ENCODE peak calls at places on chromosomes 6 and 20, in four cellular contexts. One of them, this sample, is unnamed. For H3K36me3, the result is how much of the 10 kb centered on the place peaks cover.

GRCh38 chr20:3595541-3595940 is 67.7 kb downstream of the GFRA4 start:
- DNase-seq in H1: no peak
- DNase-seq in HepG2: no peak
- DNase-seq in K562: no peak
- DNase-seq in this sample: no peak

GRCh38 chr6:106539931-106540330 is 89.4 kb downstream of the RTN4IP1 start:
- DNase-seq in H1: no peak
- DNase-seq in HepG2: no peak
- DNase-seq in K562: no peak
- DNase-seq in this sample: no peak

GRCh38 chr6:111730835-111731234 is 125.2 kb upstream of the TRAF3IP2 start:
- DNase-seq in H1: no peak
- DNase-seq in HepG2: no peak
- DNase-seq in K562: no peak
- DNase-seq in this sample: no peak

GRCh38 chr20:56328861-56329260 is 29.9 kb upstream of the FAM210B start:
- DNase-seq in H1: no peak
- DNase-seq in HepG2: peak
- DNase-seq in K562: no peak
- DNase-seq in this sample: no peak

GRCh38 chr6:23272536-23272935 is 703.2 kb downstream of the HDGFL1 start:
- DNase-seq in H1: no peak
- DNase-seq in HepG2: no peak
- DNase-seq in K562: no peak
- DNase-seq in this sample: no peak

GRCh38 chr20:62977613-62978558 is 25.4 kb downstream of the SLC17A9 start:
- DNase-seq in H1: no peak
- DNase-seq in HepG2: no peak
- DNase-seq in K562: peak
- DNase-seq in this sample: peak

GRCh38 chr6:118649918-118650499 is 1.4 kb downstream of the CEP85L start:
- DNase-seq in H1: no peak
- DNase-seq in HepG2: no peak
- DNase-seq in K562: no peak
- DNase-seq in this sample: no peak

GRCh38 chr6:86030875-86031274 is 388.2 kb upstream of the SYNCRIP start:
- DNase-seq in H1: no peak
- DNase-seq in HepG2: peak
- DNase-seq in K562: no peak
- DNase-seq in this sample: no peak

GRCh38 chr6:41278699-41279405 is 7.6 kb downstream of the TREM1 start:
- DNase-seq in H1: peak
- DNase-seq in HepG2: peak
- DNase-seq in K562: peak
- DNase-seq in this sample: peak

GRCh38 chr20:45987108-45987780 is 15.2 kb upstream of the ZNF335 start:
- DNase-seq in H1: no peak
- DNase-seq in HepG2: peak
- DNase-seq in K562: peak
- DNase-seq in this sample: peak

GRCh38 chr6:130161627-130162404 is 60.9 kb downstream of the SAMD3 start:
- DNase-seq in H1: no peak
- DNase-seq in HepG2: no peak
- DNase-seq in K562: no peak
- DNase-seq in this sample: no peak

GRCh38 chr6:123393333-123393732 is 243.4 kb downstream of the TRDN start:
- DNase-seq in H1: no peak
- DNase-seq in HepG2: peak
- DNase-seq in K562: no peak
- DNase-seq in this sample: no peak

GRCh38 chr6:82178759-82179112 is 68.8 kb downstream of the IBTK start:
- DNase-seq in H1: no peak
- DNase-seq in HepG2: no peak
- DNase-seq in K562: no peak
- DNase-seq in this sample: no peak

GRCh38 chr6:77450924-77451323 is 12.4 kb downstream of the HTR1B start:
- DNase-seq in H1: no peak
- DNase-seq in HepG2: no peak
- DNase-seq in K562: no peak
- DNase-seq in this sample: no peak

GRCh38 chr20:41316009-41316408 is 1.5 kb downstream of the ZHX3 start:
- DNase-seq in H1: no peak
- DNase-seq in HepG2: peak
- DNase-seq in K562: no peak
- DNase-seq in this sample: no peak

GRCh38 chr6:12957321-12958051 is 240.9 kb downstream of the PHACTR1 start:
- DNase-seq in H1: no peak
- DNase-seq in HepG2: no peak
- DNase-seq in K562: no peak
- DNase-seq in this sample: no peak

GRCh38 chr6:127586372-127586771 is 9.4 kb downstream of the C6orf58 start:
- DNase-seq in H1: no peak
- DNase-seq in HepG2: peak
- DNase-seq in K562: no peak
- DNase-seq in this sample: peak

GRCh38 chr6:44470106-44470446 is 82.6 kb downstream of the CDC5L start:
- DNase-seq in H1: no peak
- DNase-seq in HepG2: no peak
- DNase-seq in K562: no peak
- DNase-seq in this sample: no peak

GRCh38 chr6:139904158-139904533 is 529.7 kb upstream of the CITED2 start:
- DNase-seq in H1: no peak
- DNase-seq in HepG2: no peak
- DNase-seq in K562: no peak
- DNase-seq in this sample: no peak

GRCh38 chr6:8939615-8940014 is 504.3 kb upstream of the SLC35B3 start:
- DNase-seq in H1: no peak
- DNase-seq in HepG2: peak
- DNase-seq in K562: no peak
- DNase-seq in this sample: peak

GRCh38 chr6:68651018-68651985 is 16.2 kb downstream of the ADGRB3 start:
- DNase-seq in H1: no peak
- DNase-seq in HepG2: no peak
- DNase-seq in K562: no peak
- DNase-seq in this sample: no peak

GRCh38 chr6:28003059-28003458 is 46.0 kb downstream of the OR2B6 start:
- DNase-seq in H1: no peak
- DNase-seq in HepG2: no peak
- DNase-seq in K562: no peak
- DNase-seq in this sample: no peak

GRCh38 chr20:62356143-62356947 is 10.8 kb downstream of the LAMA5 start:
- DNase-seq in H1: no peak
- DNase-seq in HepG2: no peak
- DNase-seq in K562: no peak
- DNase-seq in this sample: no peak

GRCh38 chr20:4090756-4091331 is 75.5 kb upstream of the RNF24 start:
- DNase-seq in H1: no peak
- DNase-seq in HepG2: peak
- DNase-seq in K562: peak
- DNase-seq in this sample: no peak

GRCh38 chr20:16771204-16771603 is 23.0 kb downstream of the OTOR start:
- DNase-seq in H1: no peak
- DNase-seq in HepG2: no peak
- DNase-seq in K562: no peak
- DNase-seq in this sample: no peak

DNA sequence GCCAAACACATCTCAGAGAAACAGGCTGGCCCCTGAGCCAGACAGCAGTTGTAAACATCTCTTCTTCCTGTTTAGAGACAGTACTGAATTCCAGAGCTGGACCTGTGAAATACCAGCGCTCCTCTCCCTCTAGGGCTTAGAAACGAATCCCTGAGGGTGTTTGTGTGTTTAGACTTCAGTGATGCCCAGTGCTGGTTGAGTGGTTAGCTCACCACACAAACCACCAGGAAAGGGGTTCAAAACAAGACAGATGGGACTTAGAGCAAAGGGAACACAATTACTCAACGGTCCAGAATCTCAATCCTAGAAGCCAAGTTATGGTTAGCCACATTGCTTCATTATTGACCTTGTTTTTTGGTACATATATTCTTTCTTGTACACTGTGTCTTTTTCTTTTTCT is 108.7 kb upstream of the TMEM170B start:
- DNase-seq in H1: no peak
- DNase-seq in HepG2: peak
- DNase-seq in K562: no peak
- DNase-seq in this sample: no peak
- TF ChIP-seq YY1 in H1: no peak
- TF ChIP-seq YY1 in HepG2: no peak
- TF ChIP-seq YY1 in K562: no peak
- TF ChIP-seq YY1 in this sample: no peak

GRCh38 chr6:144379356-144379755 is 94.2 kb downstream of the UTRN start:
- DNase-seq in H1: no peak
- DNase-seq in HepG2: no peak
- DNase-seq in K562: no peak
- DNase-seq in this sample: no peak

GRCh38 chr6:144383336-144383735 is 98.2 kb downstream of the UTRN start:
- DNase-seq in H1: no peak
- DNase-seq in HepG2: no peak
- DNase-seq in K562: no peak
- DNase-seq in this sample: no peak

GRCh38 chr6:144377586-144377985 is 92.5 kb downstream of the UTRN start:
- DNase-seq in H1: no peak
- DNase-seq in HepG2: no peak
- DNase-seq in K562: no peak
- DNase-seq in this sample: no peak

GRCh38 chr6:144373195-144373594 is 88.1 kb downstream of the UTRN start:
- DNase-seq in H1: no peak
- DNase-seq in HepG2: no peak
- DNase-seq in K562: no peak
- DNase-seq in this sample: no peak

GRCh38 chr6:144378437-144378836 is 93.3 kb downstream of the UTRN start:
- DNase-seq in H1: no peak
- DNase-seq in HepG2: no peak
- DNase-seq in K562: no peak
- DNase-seq in this sample: no peak
- TF ChIP-seq SP1 in H1: no peak
- TF ChIP-seq SP1 in HepG2: no peak
- TF ChIP-seq SP1 in K562: no peak
- TF ChIP-seq SP1 in this sample: no peak

DNA sequence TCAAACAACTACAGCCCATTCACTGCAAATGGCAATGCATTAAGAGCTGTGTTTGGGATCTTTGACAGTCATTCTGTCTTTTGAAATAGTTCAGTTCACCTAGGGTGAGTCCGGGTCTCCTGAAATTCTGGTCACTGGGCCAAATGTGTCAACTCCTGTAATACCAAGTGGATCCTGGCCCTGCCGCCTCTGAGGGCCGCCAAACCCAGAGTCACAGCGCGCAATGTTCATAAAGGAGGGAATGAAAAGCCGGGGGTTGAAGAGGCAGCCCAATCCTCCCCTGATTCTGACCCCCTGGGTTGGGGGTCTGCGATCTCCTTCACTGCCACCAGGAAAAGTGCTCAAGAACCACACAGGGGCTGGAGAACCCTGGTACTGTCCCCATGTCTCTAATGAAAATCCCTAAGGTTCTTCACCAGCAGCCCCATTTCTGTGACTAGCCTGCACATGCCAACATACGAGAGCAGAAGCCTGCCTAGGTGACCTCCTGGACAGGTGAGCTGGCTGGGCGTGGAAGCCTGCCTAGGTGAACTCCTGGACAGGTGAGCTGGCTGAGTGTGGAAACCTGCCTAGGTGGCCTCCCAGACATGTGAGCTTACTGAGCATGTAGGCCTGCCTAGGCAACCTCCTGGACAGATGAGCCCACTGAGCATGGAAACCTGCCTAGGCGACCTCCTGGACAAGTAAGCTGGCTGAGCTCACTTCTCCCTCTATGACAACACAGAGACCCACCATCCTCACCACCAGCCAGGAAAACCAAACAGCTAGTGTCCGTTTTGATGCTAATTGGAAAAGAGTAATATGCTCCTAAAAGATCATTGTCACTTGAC is 16.1 kb upstream of the APMAP start:
- DNase-seq in H1: no peak
- DNase-seq in HepG2: no peak
- DNase-seq in K562: no peak
- DNase-seq in this sample: no peak
- H3K36me3 ChIP-seq in H1: under half
- H3K36me3 ChIP-seq in HepG2: under half
- H3K36me3 ChIP-seq in K562: under half
- H3K36me3 ChIP-seq in this sample: under half

GRCh38 chr6:80165143-80165542 is 58.7 kb downstream of the BCKDHB start:
- DNase-seq in H1: no peak
- DNase-seq in HepG2: no peak
- DNase-seq in K562: no peak
- DNase-seq in this sample: no peak
- TF ChIP-seq YY1 in H1: no peak
- TF ChIP-seq YY1 in HepG2: no peak
- TF ChIP-seq YY1 in K562: no peak
- TF ChIP-seq YY1 in this sample: no peak

DNA sequence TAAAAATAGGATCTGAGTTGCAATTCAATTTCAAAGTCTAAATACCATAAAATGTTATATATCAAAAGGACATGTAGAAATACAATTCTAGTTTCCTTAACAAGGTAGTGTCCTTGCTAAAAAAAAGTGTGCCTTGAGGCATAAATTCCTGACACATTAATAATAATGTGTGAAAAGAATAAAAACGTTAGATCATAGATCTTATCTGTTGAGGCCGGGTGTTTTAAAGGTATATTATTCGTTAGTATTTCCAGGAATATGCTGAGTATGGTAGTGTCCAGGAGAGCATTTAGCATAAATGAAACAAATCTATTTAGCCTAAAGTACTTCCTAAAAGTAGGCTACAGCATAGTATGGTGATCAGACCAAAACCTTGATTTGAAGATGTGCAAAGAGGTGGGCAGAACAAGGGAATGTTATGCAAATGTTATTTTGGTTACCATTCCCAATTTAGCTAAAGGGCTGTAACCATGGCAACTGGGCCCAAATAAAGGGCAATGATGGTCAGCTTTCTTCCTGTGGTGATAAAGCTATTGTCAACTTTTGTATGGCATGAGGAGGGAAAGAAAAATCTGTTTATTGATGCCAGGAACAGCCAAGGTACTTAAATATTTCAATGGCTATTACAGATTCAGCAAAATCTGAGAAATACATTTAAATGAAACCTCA is 18.9 kb downstream of the MKKS start:
- DNase-seq in H1: no peak
- DNase-seq in HepG2: no peak
- DNase-seq in K562: no peak
- DNase-seq in this sample: no peak
- TF ChIP-seq SP1 in H1: no peak
- TF ChIP-seq SP1 in HepG2: no peak
- TF ChIP-seq SP1 in K562: no peak
- TF ChIP-seq SP1 in this sample: no peak

DNA sequence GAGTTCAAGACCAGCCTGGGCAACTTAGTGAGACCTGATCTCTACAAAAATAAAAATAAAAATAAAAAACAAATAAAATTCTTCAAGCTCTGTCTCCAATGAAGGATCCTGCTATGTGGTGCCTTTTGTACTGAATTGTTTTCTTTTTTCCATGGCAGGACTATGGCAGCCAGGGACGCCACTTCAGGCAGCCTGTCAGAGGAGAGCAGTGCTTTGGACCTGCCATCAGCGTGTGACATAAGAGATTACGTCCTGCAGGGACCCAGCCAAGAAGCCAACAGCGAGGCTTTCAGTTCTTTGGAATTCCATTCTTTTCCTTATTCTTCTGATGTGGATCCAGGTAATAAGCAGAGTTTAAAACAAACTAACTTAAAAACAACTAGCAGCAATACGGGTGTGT is 22.5 kb downstream of the SHLD1 start:
- DNase-seq in H1: no peak
- DNase-seq in HepG2: no peak
- DNase-seq in K562: no peak
- DNase-seq in this sample: no peak
- H3K36me3 ChIP-seq in H1: under half
- H3K36me3 ChIP-seq in HepG2: under half
- H3K36me3 ChIP-seq in K562: under half
- H3K36me3 ChIP-seq in this sample: under half

This sample was measured in HCT116.